ENCODE peak calls at places on chromosome 14, in nine cellular contexts. Z is PC-3; J is endodermal cell; N is mesenchymal stem cell; A is AG10803; W is skeletal muscle cell; S is CD8-positive, alpha-beta memory T cell; U is GM23248; P is bronchial epithelial cell. I is an unnamed sample.

GRCh38 chr14:71908141-71908540 is 24.1 kb upstream of the RGS6 start:
- DNase-seq in Z (peak; percentile 69), J (no peak), N (no peak), A (no peak), W (no peak), S (no peak), U (peak; percentile 4), P (peak; percentile 5), I (no peak)

GRCh38 chr14:37443461-37443860 is 151.6 kb downstream of the FOXA1 start:
- DNase-seq in Z (no peak), J (no peak), N (no peak), A (peak; percentile 72), W (no peak), S (no peak), U (peak; percentile 25), P (no peak), I (no peak)

GRCh38 chr14:71078481-71078880 is 171.2 kb downstream of the PCNX1 start:
- DNase-seq in Z (no peak), J (no peak), N (peak; percentile 19), A (no peak), W (no peak), S (no peak), U (peak; percentile 25), P (no peak), I (no peak)

GRCh38 chr14:24734917-24735500 is 101.0 kb upstream of the GZMB start:
- DNase-seq in Z (peak; percentile 58), J (peak; percentile 71), N (peak; percentile 61), A (peak; percentile 82), W (peak; percentile 35), S (no peak), U (peak; percentile 80), P (peak; percentile 64), I (no peak)

GRCh38 chr14:35365130-35366047 is 39.2 kb downstream of the NFKBIA start:
- DNase-seq in Z (peak; percentile 84), J (no peak), N (peak; percentile 95), A (peak; percentile 83), W (no peak), S (no peak), U (peak; percentile 97), P (peak; percentile 93), I (peak; percentile 71)

GRCh38 chr14:36690301-36691020 is 28.8 kb downstream of the PAX9 start:
- DNase-seq in Z (peak; percentile 86), J (no peak), N (peak; percentile 26), A (no peak), W (peak; percentile 16), S (no peak), U (peak; percentile 14), P (peak; percentile 82), I (no peak)

GRCh38 chr14:77682158-77682553 is 25.7 kb downstream of the ALKBH1 start:
- DNase-seq in Z (peak; percentile 78), J (no peak), N (peak; percentile 62), A (peak; percentile 18), W (no peak), S (no peak), U (peak; percentile 62), P (peak; percentile 69), I (no peak)

GRCh38 chr14:104230946-104231345 is 92.6 kb downstream of the KIF26A start:
- DNase-seq in Z (no peak), J (no peak), N (no peak), A (no peak), W (no peak), S (no peak), U (no peak), P (no peak), I (no peak)

GRCh38 chr14:94005324-94005723 is 8.2 kb downstream of the CCDC197 start:
- DNase-seq in Z (peak; percentile 35), J (peak; percentile 73), N (no peak), A (no peak), W (no peak), S (no peak), U (peak; percentile 34), P (no peak), I (no peak)

DNA sequence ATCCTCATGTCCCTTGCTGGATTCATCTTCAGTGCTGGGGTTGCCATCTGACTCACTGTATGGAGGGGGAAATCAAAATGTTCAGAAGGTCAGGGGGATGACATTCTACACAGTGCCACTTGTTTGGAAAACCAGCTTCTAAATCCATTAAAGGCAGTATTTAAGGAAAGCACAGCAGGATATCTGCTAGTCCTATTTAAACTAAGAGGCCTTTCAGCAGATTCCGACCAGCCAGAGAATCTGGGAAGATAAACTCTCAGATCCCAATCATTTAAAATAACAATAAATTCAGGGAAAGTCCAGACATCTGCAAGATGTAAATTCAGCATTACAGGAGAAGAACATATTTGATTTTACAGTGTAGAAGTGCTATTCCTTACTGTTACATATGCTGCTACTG is 3.8 kb downstream of the SIX4 start:
- DNase-seq in Z (no peak), J (no peak), N (no peak), A (no peak), W (no peak), S (no peak), U (no peak), P (no peak), I (no peak)
- H3K4me3 ChIP-seq in Z (peak overlapping the region; percentile 86), J (peak overlapping the region; percentile 83), N (no peak overlapping the region), A (no peak overlapping the region), W (peak overlapping the region; percentile 78), S (no peak overlapping the region), U (no peak overlapping the region), P (no peak overlapping the region), I (no peak overlapping the region)

GRCh38 chr14:29926228-29926627 is 1.4 kb downstream of the PRKD1 start:
- DNase-seq in Z (no peak), J (peak; percentile 64), N (no peak), A (no peak), W (no peak), S (no peak), U (peak; percentile 29), P (no peak), I (no peak)
- H3K4me3 ChIP-seq in Z (peak overlapping the region; percentile 74), J (peak overlapping the region; percentile 85), N (peak overlapping the region; percentile 32), A (peak overlapping the region; percentile 94), W (peak overlapping the region; percentile 89), S (no peak overlapping the region), U (peak overlapping the region; percentile 95), P (peak overlapping the region; percentile 60), I (peak overlapping the region; percentile 88)

DNA sequence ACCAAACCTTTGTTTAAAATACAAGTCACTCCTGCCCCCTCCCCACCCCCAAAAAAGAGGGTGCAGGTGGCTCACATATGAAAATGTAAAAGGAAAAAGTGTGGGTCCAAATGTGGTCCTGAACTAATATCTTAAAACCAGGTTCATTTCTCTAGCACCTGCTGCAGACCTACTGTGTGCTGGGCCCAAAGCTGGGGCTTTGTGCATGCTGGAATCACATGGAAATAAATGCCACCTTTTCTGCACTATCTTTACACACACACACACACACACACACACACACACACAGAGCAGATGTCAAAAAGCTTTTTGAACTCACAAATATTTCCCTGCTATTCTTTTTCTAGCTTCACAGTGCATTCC is 3.2 kb upstream of the BCL11B start:
- DNase-seq in Z (no peak), J (no peak), N (no peak), A (no peak), W (no peak), S (no peak), U (no peak), P (no peak), I (no peak)
- H3K4me3 ChIP-seq in Z (no peak overlapping the region), J (no peak overlapping the region), N (no peak overlapping the region), A (no peak overlapping the region), W (no peak overlapping the region), S (no peak overlapping the region), U (no peak overlapping the region), P (no peak overlapping the region), I (no peak overlapping the region)

GRCh38 chr14:52879958-52880357 is 70.9 kb downstream of the FERMT2 start:
- DNase-seq in Z (peak; percentile 9), J (no peak), N (no peak), A (no peak), W (no peak), S (no peak), U (peak; percentile 12), P (no peak), I (no peak)
- H3K4me3 ChIP-seq in Z (no peak overlapping the region), J (no peak overlapping the region), N (no peak overlapping the region), A (no peak overlapping the region), W (no peak overlapping the region), S (no peak overlapping the region), U (no peak overlapping the region), P (no peak overlapping the region), I (no peak overlapping the region)

GRCh38 chr14:102236026-102236425 is 68.9 kb downstream of the MOK start:
- DNase-seq in Z (no peak), J (no peak), N (no peak), A (no peak), W (no peak), S (no peak), U (no peak), P (no peak), I (no peak)
- H3K4me3 ChIP-seq in Z (no peak overlapping the region), J (no peak overlapping the region), N (no peak overlapping the region), A (no peak overlapping the region), W (no peak overlapping the region), S (no peak overlapping the region), U (no peak overlapping the region), P (no peak overlapping the region), I (no peak overlapping the region)

GRCh38 chr14:27145170-27145569 is 547.3 kb upstream of the NOVA1 start:
- DNase-seq in Z (no peak), J (no peak), N (no peak), A (no peak), W (no peak), S (no peak), U (no peak), P (no peak), I (no peak)

GRCh38 chr14:27148143-27148542 is 550.3 kb upstream of the NOVA1 start:
- DNase-seq in Z (no peak), J (no peak), N (no peak), A (no peak), W (no peak), S (no peak), U (no peak), P (no peak), I (no peak)
- H3K4me3 ChIP-seq in Z (no peak overlapping the region), J (no peak overlapping the region), N (no peak overlapping the region), A (no peak overlapping the region), W (no peak overlapping the region), S (no peak overlapping the region), U (no peak overlapping the region), P (no peak overlapping the region), I (no peak overlapping the region)

DNA sequence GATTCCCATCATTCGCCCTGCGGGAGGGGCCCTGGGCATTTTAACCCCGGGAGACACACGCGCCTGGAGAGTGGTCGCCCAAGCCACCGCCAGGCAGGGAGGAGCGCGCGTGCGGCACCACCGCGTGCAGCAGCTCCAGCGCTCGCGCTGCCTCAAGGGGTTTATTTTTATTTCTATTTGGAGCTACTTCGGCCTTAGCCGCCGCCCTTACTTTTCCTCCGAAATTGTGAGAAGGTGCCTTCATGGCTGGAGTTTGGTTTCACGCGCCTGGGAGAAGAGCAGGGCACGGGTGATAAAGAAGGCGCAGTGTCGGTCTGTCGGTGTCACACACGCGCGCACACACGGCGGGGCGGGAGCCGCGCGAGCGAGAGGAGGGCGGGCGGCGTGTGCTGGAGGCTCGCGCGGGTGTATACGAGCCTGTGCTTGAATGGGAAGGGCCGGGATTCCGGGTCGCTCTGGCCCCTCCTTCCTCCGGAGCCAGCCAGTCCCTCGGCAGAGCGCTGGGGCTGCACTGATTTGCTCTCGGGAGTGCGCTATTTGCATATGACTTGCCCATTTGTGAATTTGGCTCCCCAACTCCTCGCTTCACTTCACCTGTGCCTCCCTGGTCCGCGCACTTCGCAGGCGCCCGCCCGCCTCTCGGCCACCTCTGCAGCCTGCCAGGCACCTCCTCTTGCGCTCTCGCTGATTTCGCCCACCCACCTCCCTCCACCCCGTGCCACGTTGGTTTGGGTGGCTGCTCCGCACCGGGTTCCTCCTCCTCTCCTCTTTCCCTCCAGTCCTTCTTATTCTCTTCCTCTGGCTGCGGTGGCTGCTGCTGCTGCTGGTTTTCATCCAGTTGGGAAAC is 932.3 kb downstream of the DIO2 start:
- DNase-seq in Z (peak; percentile 93), J (peak; percentile 98), N (peak; percentile 91), A (peak; percentile 50), W (peak; percentile 47), S (no peak), U (peak; percentile 78), P (peak; percentile 91), I (peak; percentile 89)
- H3K4me3 ChIP-seq in Z (peak overlapping the region; percentile 82), J (peak overlapping the region; percentile 87), N (peak overlapping the region; percentile 64), A (peak overlapping the region; percentile 52), W (peak overlapping the region; percentile 59), S (no peak overlapping the region), U (peak overlapping the region; percentile 69), P (peak overlapping the region; percentile 41), I (peak overlapping the region; percentile 46)

GRCh38 chr14:61698216-61698980 is 3.1 kb downstream of the HIF1A start:
- DNase-seq in Z (no peak), J (no peak), N (no peak), A (no peak), W (no peak), S (no peak), U (peak; percentile 39), P (no peak), I (no peak)
- H3K4me3 ChIP-seq in Z (peak overlapping the region; percentile 86), J (peak overlapping the region; percentile 97), N (no peak overlapping the region), A (peak overlapping the region; percentile 90), W (peak overlapping the region; percentile 89), S (peak overlapping the region; percentile 82), U (peak overlapping the region; percentile 99), P (peak overlapping the region; percentile 98), I (peak overlapping the region; percentile 8)

I was measured in lung.